ENCODE peak calls at places on chromosomes 12 and 14, in nine cellular contexts. E is CD8-positive, alpha-beta T cell; Y is neural progenitor cell; D is HAP-1; T is suprapubic skin; X is cardiac muscle cell; C is Panc1; J is pancreas; Z is GM23248. I is an unnamed sample. For H3K4me1, the result is how much of the 10 kb centered on the place peaks cover.

GRCh38 chr12:5511644-5512584 is 80.0 kb downstream of the NTF3 start:
- DNase-seq in E (no peak), Y (peak), D (no peak), T (peak), X (peak), C (no peak), J (no peak), Z (peak), I (no peak)

GRCh38 chr12:11576104-11576503 is 73.4 kb upstream of the ETV6 start:
- DNase-seq in E (no peak), Y (no peak), D (no peak), T (no peak), X (peak), C (no peak), J (no peak), Z (peak), I (peak)

GRCh38 chr14:43418314-43418713 is 1088.8 kb downstream of the FSCB start:
- DNase-seq in E (no peak), Y (no peak), D (no peak), T (no peak), X (peak), C (no peak), J (no peak), Z (no peak), I (no peak)

GRCh38 chr14:100116134-100116533 is 43.3 kb downstream of the DEGS2 start:
- DNase-seq in E (no peak), Y (no peak), D (no peak), T (no peak), X (no peak), C (no peak), J (no peak), Z (no peak), I (no peak)

GRCh38 chr12:78034025-78034424 is 203.3 kb downstream of the NAV3 start:
- DNase-seq in E (no peak), Y (no peak), D (no peak), T (no peak), X (peak), C (no peak), J (no peak), Z (peak), I (no peak)

GRCh38 chr12:99024191-99024590 is 379.1 kb downstream of the APAF1 start:
- DNase-seq in E (no peak), Y (no peak), D (no peak), T (no peak), X (no peak), C (no peak), J (no peak), Z (no peak), I (no peak)

GRCh38 chr12:115437061-115437567 is 753.1 kb upstream of the TBX3 start:
- DNase-seq in E (no peak), Y (no peak), D (no peak), T (no peak), X (no peak), C (no peak), J (no peak), Z (peak), I (no peak)

GRCh38 chr14:74459289-74459946 is 33.4 kb upstream of the SYNDIG1L start:
- DNase-seq in E (no peak), Y (peak), D (peak), T (no peak), X (peak), C (no peak), J (no peak), Z (peak), I (no peak)

GRCh38 chr14:100850841-100851585 is 25.1 kb downstream of the MEG3 start:
- DNase-seq in E (peak), Y (peak), D (no peak), T (no peak), X (peak), C (no peak), J (peak), Z (peak), I (peak)

GRCh38 chr12:97276198-97276580 is 186.4 kb upstream of the RMST start:
- DNase-seq in E (no peak), Y (peak), D (no peak), T (no peak), X (no peak), C (no peak), J (no peak), Z (no peak), I (no peak)

GRCh38 chr14:29216774-29217232 is 450.2 kb downstream of the FOXG1 start:
- DNase-seq in E (no peak), Y (no peak), D (no peak), T (no peak), X (no peak), C (no peak), J (no peak), Z (peak), I (no peak)

GRCh38 chr12:124910561-124911478 is 3.6 kb downstream of the UBC start:
- DNase-seq in E (no peak), Y (peak), D (no peak), T (no peak), X (peak), C (no peak), J (no peak), Z (peak), I (no peak)

GRCh38 chr12:12182926-12183325 is 83.9 kb downstream of the LRP6 start:
- DNase-seq in E (no peak), Y (no peak), D (no peak), T (no peak), X (peak), C (no peak), J (no peak), Z (peak), I (no peak)

GRCh38 chr14:71139058-71139946 is 232.0 kb downstream of the PCNX1 start:
- DNase-seq in E (peak), Y (peak), D (peak), T (no peak), X (peak), C (no peak), J (peak), Z (peak), I (no peak)

GRCh38 chr12:60279224-60279623 is 683.4 kb downstream of the SLC16A7 start:
- DNase-seq in E (no peak), Y (no peak), D (no peak), T (no peak), X (peak), C (no peak), J (no peak), Z (peak), I (no peak)

GRCh38 chr12:51188359-51189051 is 15.6 kb upstream of the TFCP2 start:
- DNase-seq in E (no peak), Y (no peak), D (no peak), T (no peak), X (no peak), C (no peak), J (no peak), Z (no peak), I (no peak)

GRCh38 chr12:82625523-82625922 is 61.2 kb upstream of the TMTC2 start:
- DNase-seq in E (no peak), Y (peak), D (no peak), T (no peak), X (no peak), C (no peak), J (no peak), Z (no peak), I (no peak)

GRCh38 chr12:119693511-119693910 is 25.6 kb downstream of the PRKAB1 start:
- DNase-seq in E (no peak), Y (no peak), D (no peak), T (no peak), X (no peak), C (no peak), J (no peak), Z (no peak), I (no peak)

GRCh38 chr12:53571295-53571694 is 54.9 kb downstream of the ATF7 start:
- DNase-seq in E (no peak), Y (no peak), D (no peak), T (no peak), X (no peak), C (no peak), J (no peak), Z (no peak), I (no peak)

GRCh38 chr14:103546651-103547454 is 15.6 kb downstream of the BAG5 start:
- DNase-seq in E (peak), Y (peak), D (no peak), T (peak), X (peak), C (no peak), J (peak), Z (peak), I (peak)
- H3K4me1 ChIP-seq in E (under half), Y (under half), D (under half), T (half or more), X (under half), C (under half), J (under half), Z (under half), I (under half)

GRCh38 chr14:105214324-105214915 is 33.3 kb upstream of the NUDT14 start:
- DNase-seq in E (no peak), Y (no peak), D (no peak), T (no peak), X (no peak), C (no peak), J (no peak), Z (no peak), I (no peak)

GRCh38 chr14:105211758-105212089 is 30.6 kb upstream of the NUDT14 start:
- DNase-seq in E (no peak), Y (no peak), D (no peak), T (no peak), X (no peak), C (no peak), J (no peak), Z (no peak), I (no peak)

GRCh38 chr14:105213396-105213795 is 32.3 kb upstream of the NUDT14 start:
- DNase-seq in E (no peak), Y (no peak), D (no peak), T (no peak), X (no peak), C (no peak), J (no peak), Z (no peak), I (no peak)

GRCh38 chr14:105211086-105211757 is 30.1 kb upstream of the NUDT14 start:
- DNase-seq in E (no peak), Y (no peak), D (no peak), T (no peak), X (no peak), C (no peak), J (no peak), Z (no peak), I (no peak)

DNA sequence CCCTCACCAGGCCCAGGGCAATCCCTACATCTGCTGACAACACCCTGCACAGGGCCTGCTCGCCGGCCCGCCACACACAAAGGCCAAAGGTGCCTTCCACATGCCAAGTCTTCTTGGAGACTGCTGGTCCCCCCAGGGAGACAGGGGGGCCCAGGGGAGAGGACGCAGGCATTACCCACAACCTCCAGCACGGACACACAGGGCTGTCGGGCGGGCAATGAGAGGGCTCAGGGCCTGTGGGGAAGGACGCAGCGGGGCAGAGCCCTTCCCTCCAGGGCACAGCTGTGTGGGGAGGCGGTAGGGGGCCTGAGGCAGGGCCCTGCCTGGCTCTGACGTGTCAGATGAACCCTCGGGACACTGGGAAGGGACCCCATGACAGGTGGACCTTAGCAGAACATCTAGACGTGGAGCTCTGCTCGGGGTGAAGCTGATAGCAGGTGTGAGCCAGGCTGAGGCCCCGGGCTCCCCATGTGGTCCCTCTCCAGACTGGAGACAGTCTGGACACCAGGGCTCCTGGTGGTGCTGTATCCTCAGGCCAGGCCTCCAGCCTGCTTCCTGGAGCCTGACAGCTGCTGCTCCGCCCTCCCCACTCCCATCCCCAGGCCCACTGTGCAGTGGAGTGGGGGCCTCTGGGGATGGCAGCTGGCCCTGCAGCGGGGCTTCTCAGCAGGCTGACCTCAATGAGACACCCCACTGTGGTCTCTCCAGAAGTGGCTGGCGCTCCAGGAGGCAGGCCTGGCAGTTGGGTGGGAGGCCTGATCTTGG is 31.6 kb upstream of the NUDT14 start:
- DNase-seq in E (no peak), Y (no peak), D (no peak), T (no peak), X (no peak), C (no peak), J (no peak), Z (no peak), I (no peak)
- H3K4me3 ChIP-seq in E (no peak), Y (no peak), D (no peak), T (no peak), X (no peak), C (no peak), J (no peak), Z (no peak), I (no peak)

GRCh38 chr12:106132175-106133135 is 6.3 kb downstream of the NUAK1 start:
- DNase-seq in E (no peak), Y (no peak), D (no peak), T (no peak), X (no peak), C (no peak), J (no peak), Z (no peak), I (no peak)
- H3K4me1 ChIP-seq in E (under half), Y (under half), D (under half), T (half or more), X (under half), C (half or more), J (under half), Z (half or more), I (under half)

DNA sequence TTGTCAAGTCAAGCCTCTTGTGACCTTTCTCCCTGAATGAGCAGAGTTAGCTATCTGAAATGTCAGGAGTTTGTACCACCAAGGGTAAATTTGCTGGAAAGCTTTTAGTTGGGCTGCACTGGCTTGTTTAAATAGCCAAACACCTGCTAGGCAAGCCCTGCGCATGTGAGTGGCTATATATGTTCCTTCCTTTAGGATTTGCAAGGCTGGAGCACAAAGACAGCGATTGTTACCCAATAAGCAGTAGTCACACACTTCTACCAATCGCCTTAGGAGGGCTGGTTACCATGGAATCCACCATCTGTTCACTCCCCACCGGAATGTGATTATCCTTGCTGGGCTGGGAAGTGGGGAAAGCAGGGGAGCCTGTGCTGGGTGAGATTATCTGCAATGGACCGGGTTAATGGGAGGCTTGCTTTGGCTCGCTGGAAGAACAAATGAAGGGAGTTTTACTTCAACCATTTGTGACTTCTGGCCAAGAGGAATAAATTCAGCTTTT is 102.5 kb downstream of the FGD4 start:
- DNase-seq in E (no peak), Y (peak), D (peak), T (no peak), X (peak), C (no peak), J (no peak), Z (peak), I (no peak)
- H3K4me3 ChIP-seq in E (no peak), Y (peak), D (peak), T (peak), X (peak), C (no peak), J (no peak), Z (peak), I (no peak)

DNA sequence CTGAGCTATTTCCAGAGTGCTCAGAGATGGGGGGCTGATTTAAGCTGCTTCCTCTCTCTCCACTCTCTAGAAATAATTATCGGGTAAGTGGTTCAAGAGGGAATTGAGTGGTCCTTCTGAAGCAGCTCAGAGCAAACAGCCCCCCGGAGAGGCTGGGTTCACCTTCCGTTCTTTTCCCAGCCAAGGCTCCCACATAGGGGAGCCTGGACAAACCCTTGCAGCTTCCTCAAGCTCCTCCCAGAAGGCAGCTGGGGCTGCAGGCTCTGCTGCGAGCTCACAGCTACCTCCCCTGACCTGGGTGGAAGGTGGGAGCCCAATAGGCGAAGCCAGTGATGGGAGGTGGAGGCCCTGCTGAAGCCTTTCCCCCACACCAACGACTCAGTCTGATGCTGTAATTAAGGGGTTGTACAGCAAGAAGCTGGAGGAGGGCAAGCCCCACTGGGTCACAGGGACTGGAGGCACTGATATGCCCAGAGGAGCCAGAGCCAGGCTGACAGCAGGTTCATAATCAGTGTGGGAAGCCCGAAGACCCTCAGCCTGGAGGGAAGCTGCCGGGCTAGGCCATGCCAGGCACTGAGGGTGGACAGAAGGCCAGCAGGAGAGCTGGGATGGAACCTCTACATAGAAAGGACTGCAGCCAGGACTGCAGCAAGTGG is 52.4 kb downstream of the ARL6IP4 start:
- DNase-seq in E (no peak), Y (no peak), D (no peak), T (no peak), X (no peak), C (no peak), J (no peak), Z (no peak), I (no peak)
- H3K4me1 ChIP-seq in E (under half), Y (under half), D (under half), T (under half), X (under half), C (under half), J (under half), Z (under half), I (under half)

GRCh38 chr12:31465002-31465401 is 125.9 kb downstream of the DENND5B start:
- DNase-seq in E (no peak), Y (no peak), D (no peak), T (no peak), X (no peak), C (no peak), J (no peak), Z (no peak), I (no peak)

GRCh38 chr12:31471061-31471460 is 119.9 kb downstream of the DENND5B start:
- DNase-seq in E (no peak), Y (no peak), D (no peak), T (no peak), X (no peak), C (no peak), J (no peak), Z (no peak), I (no peak)

GRCh38 chr12:31471823-31472222 is 119.1 kb downstream of the DENND5B start:
- DNase-seq in E (no peak), Y (no peak), D (no peak), T (no peak), X (no peak), C (no peak), J (no peak), Z (no peak), I (no peak)

GRCh38 chr12:31470462-31470861 is 120.5 kb downstream of the DENND5B start:
- DNase-seq in E (no peak), Y (no peak), D (no peak), T (no peak), X (no peak), C (no peak), J (no peak), Z (no peak), I (no peak)

DNA sequence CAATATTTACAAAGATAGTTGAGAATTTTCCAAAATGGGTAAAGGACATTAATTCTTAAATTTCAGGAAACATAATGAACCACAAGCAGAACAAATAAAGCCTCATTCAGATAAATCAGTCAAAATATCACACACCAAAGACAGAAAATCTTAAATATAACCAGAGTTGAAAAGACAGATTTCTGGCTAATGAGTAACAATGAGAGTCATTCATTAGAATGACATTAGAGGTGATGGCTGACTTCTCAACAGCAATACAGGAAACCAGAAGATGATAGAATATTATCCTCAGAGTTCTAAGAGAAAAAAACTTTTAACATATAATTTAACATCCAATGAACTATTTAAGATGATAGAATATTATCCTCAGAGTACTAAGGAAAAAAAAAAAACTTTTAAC is 124.2 kb downstream of the DENND5B start:
- DNase-seq in E (no peak), Y (no peak), D (no peak), T (no peak), X (no peak), C (no peak), J (no peak), Z (peak), I (no peak)
- H3K4me3 ChIP-seq in E (no peak), Y (no peak), D (no peak), T (no peak), X (no peak), C (no peak), J (no peak), Z (no peak), I (no peak)

I was measured in RWPE2.